ENCODE peak calls at places on chromosomes 11 and 22, in four cellular contexts. G, P, U and F are unnamed samples.

GRCh38 chr11:75689861-75690641 is 21.2 kb upstream of the MAP6 start:
- DNase-seq in G (no peak), P (peak; percentile 2), U (peak; percentile 79), F (no peak)

GRCh38 chr11:10041803-10042202 is 252.2 kb downstream of the SBF2 start:
- DNase-seq in G (no peak), P (no peak), U (no peak), F (peak; percentile 7)

GRCh38 chr11:78208257-78209165 is 19.8 kb downstream of the USP35 start:
- DNase-seq in G (no peak), P (no peak), U (no peak), F (no peak)

GRCh38 chr22:49756201-49756600 is 71.5 kb downstream of the BRD1 start:
- DNase-seq in G (no peak), P (no peak), U (no peak), F (no peak)

GRCh38 chr11:92670293-92670890 is 299.1 kb upstream of the MTNR1B start:
- DNase-seq in G (no peak), P (no peak), U (no peak), F (no peak)

GRCh38 chr11:95266751-95267374 is 35.9 kb upstream of the SESN3 start:
- DNase-seq in G (no peak), P (peak; percentile 41), U (no peak), F (no peak)

GRCh38 chr11:8913961-8914660 is 3.1 kb downstream of the AKIP1 start:
- DNase-seq in G (peak; percentile 68), P (peak; percentile 54), U (no peak), F (peak; percentile 83)

GRCh38 chr22:38056969-38057841 is at the start of gene PICK1:
- DNase-seq in G (no peak), P (peak; percentile 91), U (peak; percentile 32), F (peak; percentile 93)

GRCh38 chr11:128555606-128556005 is 31.8 kb downstream of the ETS1 start:
- DNase-seq in G (no peak), P (peak; percentile 39), U (no peak), F (no peak)

GRCh38 chr11:1751999-1752906 is 1.9 kb upstream of the IFITM10 start:
- DNase-seq in G (no peak), P (no peak), U (no peak), F (no peak)
- H3K4me2 ChIP-seq in G (no peak overlapping the region), P (no peak overlapping the region), U (no peak overlapping the region), F (no peak overlapping the region)

GRCh38 chr11:15805726-15806125 is 550.6 kb downstream of the SOX6 start:
- DNase-seq in G (no peak), P (no peak), U (no peak), F (no peak)

GRCh38 chr11:15810079-15810478 is 546.3 kb downstream of the SOX6 start:
- DNase-seq in G (no peak), P (no peak), U (no peak), F (no peak)

GRCh38 chr11:15810581-15810980 is 545.8 kb downstream of the SOX6 start:
- DNase-seq in G (no peak), P (no peak), U (no peak), F (no peak)

GRCh38 chr11:15806217-15806616 is 550.1 kb downstream of the SOX6 start:
- DNase-seq in G (no peak), P (peak; percentile 37), U (no peak), F (no peak)

GRCh38 chr11:15807827-15808226 is 548.5 kb downstream of the SOX6 start:
- DNase-seq in G (no peak), P (no peak), U (no peak), F (no peak)
- H3K4me3 ChIP-seq in G (no peak overlapping the region), P (no peak overlapping the region), U (no peak overlapping the region), F (no peak overlapping the region)

GRCh38 chr22:36022162-36022561 is 6.5 kb downstream of the RBFOX2 start:
- DNase-seq in G (no peak), P (peak; percentile 70), U (no peak), F (no peak)
- H3K4me2 ChIP-seq in G (no peak overlapping the region), P (peak overlapping the region; percentile 91), U (no peak overlapping the region), F (no peak overlapping the region)

DNA sequence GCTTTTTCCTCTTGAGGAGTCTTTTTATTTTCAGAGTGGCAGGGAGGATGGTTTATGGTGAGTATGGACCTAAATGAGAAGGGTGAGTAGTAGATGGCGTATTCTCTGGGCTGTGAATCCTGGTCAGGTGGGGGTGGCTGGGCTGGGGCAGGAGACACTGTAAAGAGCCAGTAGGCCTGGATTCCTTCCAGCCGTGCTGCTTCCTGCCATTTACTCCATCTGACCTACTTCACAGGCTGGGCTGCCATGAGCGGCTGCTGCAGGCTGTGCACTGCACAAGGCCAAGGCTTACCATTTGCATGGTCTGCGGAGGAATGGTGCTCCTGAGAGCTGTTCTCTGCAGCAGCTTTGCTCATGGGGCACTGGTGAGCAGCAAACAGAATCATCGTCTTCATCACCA is 297.6 kb downstream of the KIRREL3 start:
- DNase-seq in G (no peak), P (peak; percentile 22), U (no peak), F (peak; percentile 48)
- H3K4me3 ChIP-seq in G (no peak overlapping the region), P (no peak overlapping the region), U (no peak overlapping the region), F (no peak overlapping the region)

DNA sequence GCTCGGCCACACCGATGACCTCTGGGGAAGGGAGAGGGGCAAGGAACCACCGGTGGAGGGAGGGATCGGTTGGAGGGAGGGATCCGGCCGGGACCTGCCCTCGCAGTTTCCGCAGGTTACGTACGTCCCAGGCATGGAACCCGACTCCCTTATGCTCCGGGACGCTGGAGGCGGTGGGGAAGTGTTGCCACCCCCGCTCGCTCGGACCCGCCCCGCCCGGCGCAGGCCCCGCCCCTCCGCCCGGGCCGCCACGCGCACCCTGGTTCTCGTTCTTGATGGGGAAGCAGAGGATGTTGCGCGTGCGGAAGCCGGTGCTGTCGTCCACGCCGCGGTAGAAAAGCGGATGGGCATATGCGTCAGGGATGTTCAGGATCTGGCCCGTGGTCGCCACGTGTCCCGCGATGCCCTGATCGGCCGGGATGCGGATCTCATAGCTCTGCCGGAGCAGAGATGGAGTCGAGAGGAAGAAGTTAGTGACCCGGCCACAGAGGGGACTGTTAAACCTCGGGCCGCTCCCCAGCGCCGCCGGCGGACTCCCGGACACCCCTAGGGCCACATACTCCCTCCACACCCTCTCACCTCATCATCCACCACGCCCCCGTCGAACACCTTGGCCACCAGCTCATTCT is 89.8 kb downstream of the PDE2A start:
- DNase-seq in G (no peak), P (peak; percentile 13), U (no peak), F (no peak)
- H3K4me2 ChIP-seq in G (no peak overlapping the region), P (no peak overlapping the region), U (no peak overlapping the region), F (no peak overlapping the region)

GRCh38 chr22:26894362-26894761 is 237.0 kb downstream of the MIAT start:
- DNase-seq in G (no peak), P (peak; percentile 49), U (no peak), F (no peak)
- H3K4me3 ChIP-seq in G (no peak overlapping the region), P (no peak overlapping the region), U (no peak overlapping the region), F (no peak overlapping the region)

DNA sequence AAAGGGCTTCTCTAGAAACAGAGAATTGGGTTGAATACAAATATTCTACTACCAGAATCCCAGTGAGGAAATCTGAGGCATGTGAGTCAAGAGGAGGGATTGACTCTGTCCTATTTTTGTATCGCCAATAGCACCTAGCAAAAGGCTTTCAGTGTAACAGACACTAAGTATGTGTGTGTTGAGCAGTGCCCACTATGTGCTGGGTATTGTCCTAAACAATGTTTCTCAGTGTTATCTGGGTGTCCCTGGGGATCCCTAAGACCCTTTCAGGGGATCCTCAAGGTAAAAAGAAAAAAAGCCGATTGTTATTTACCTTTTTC is 21.0 kb upstream of the RBFOX2 start:
- DNase-seq in G (no peak), P (no peak), U (no peak), F (no peak)
- H3K4me2 ChIP-seq in G (no peak overlapping the region), P (no peak overlapping the region), U (no peak overlapping the region), F (no peak overlapping the region)

DNA sequence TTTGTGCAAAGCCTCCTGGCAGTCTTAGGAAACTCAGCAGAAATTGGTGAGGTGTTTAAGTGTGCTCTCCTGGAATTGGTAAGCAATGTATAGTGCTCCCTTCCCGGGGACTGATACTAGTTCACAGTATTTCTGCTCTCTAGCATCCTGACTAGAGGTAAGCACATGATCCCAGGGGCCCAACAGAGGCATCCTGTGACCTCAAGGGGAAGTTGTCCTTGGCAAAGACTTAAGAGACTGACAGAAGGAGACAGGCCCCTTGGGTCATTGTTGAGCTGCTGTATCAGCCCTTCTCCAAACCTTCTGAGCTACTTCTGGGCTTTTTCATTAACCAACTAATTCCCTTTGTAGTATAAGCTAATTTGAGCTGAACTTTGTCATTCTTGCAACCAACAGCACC is 4.4 kb upstream of the TBC1D22A start:
- DNase-seq in G (no peak), P (no peak), U (no peak), F (no peak)
- H3K4me3 ChIP-seq in G (no peak overlapping the region), P (no peak overlapping the region), U (no peak overlapping the region), F (no peak overlapping the region)

GRCh38 chr11:32435947-32436750 is 810 bp upstream of the WT1 start:
- DNase-seq in G (no peak), P (no peak), U (no peak), F (no peak)
- H3K4me2 ChIP-seq in G (no peak overlapping the region), P (no peak overlapping the region), U (peak overlapping the region; percentile 17), F (no peak overlapping the region)